ENCODE peak calls at places on chromosomes 11 and 22, in six cellular contexts. A is ovary, W is breast epithelium, S is spleen, D is testis, V is adrenal gland. Z is an unnamed sample. For H3K4me1 and H3K36me3, the result is how much of the 10 kb centered on the place peaks cover.

GRCh38 chr11:106786251-106786650 is 232.0 kb downstream of the GUCY1A2 start:
- DNase-seq in A (no peak), W (no peak), S (no peak), D (no peak), V (no peak), Z (no peak)

GRCh38 chr11:96424693-96425092 is 34.9 kb downstream of the JRKL start:
- DNase-seq in A (no peak), W (no peak), S (no peak), D (no peak), V (no peak), Z (no peak)

GRCh38 chr11:74307409-74307808 is 4.0 kb downstream of the P4HA3 start:
- DNase-seq in A (no peak), W (no peak), S (no peak), D (peak), V (peak), Z (peak)

GRCh38 chr11:313787-314547 is at the start of gene IFITM1:
- DNase-seq in A (no peak), W (no peak), S (peak), D (peak), V (no peak), Z (no peak)

GRCh38 chr11:27838674-27839073 is 138.4 kb upstream of the BDNF start:
- DNase-seq in A (no peak), W (no peak), S (no peak), D (no peak), V (no peak), Z (no peak)

GRCh38 chr11:88972210-88972609 is 93.6 kb downstream of the GRM5 start:
- DNase-seq in A (no peak), W (no peak), S (no peak), D (no peak), V (no peak), Z (no peak)

GRCh38 chr22:24006207-24006913 is 1.1 kb upstream of the GSTT4 start:
- DNase-seq in A (no peak), W (no peak), S (no peak), D (no peak), V (no peak), Z (no peak)

GRCh38 chr11:66866007-66866406 is 9.1 kb downstream of the LRFN4 start:
- DNase-seq in A (no peak), W (no peak), S (no peak), D (no peak), V (no peak), Z (no peak)

GRCh38 chr11:14567064-14567651 is 47.0 kb upstream of the PSMA1 start:
- DNase-seq in A (no peak), W (no peak), S (no peak), D (no peak), V (no peak), Z (no peak)

GRCh38 chr11:88175707-88176066 is 444 bp upstream of the RAB38 start:
- DNase-seq in A (no peak), W (no peak), S (no peak), D (peak), V (peak), Z (no peak)

GRCh38 chr11:79100093-79100704 is 340.6 kb downstream of the TENM4 start:
- DNase-seq in A (no peak), W (no peak), S (no peak), D (peak), V (peak), Z (peak)

GRCh38 chr11:118061401-118062125 is 15.3 kb upstream of the TMPRSS4 start:
- DNase-seq in A (no peak), W (peak), S (peak), D (no peak), V (no peak), Z (no peak)

GRCh38 chr11:119645018-119645417 is 84.0 kb downstream of the NECTIN1 start:
- DNase-seq in A (no peak), W (no peak), S (no peak), D (no peak), V (no peak), Z (no peak)

GRCh38 chr11:110525883-110526282 is 96.1 kb downstream of the FDX1 start:
- DNase-seq in A (no peak), W (no peak), S (no peak), D (peak), V (peak), Z (peak)

GRCh38 chr22:39901519-39902146 is 749 bp downstream of the GRAP2 start:
- DNase-seq in A (no peak), W (no peak), S (no peak), D (no peak), V (no peak), Z (no peak)

GRCh38 chr22:25837288-25837900 is 95.4 kb downstream of the MYO18B start:
- DNase-seq in A (no peak), W (no peak), S (no peak), D (no peak), V (no peak), Z (no peak)

GRCh38 chr11:46533396-46534110 is 60.3 kb downstream of the AMBRA1 start:
- DNase-seq in A (no peak), W (no peak), S (no peak), D (no peak), V (no peak), Z (no peak)

GRCh38 chr11:69654660-69655478 is 13.9 kb downstream of the CCND1 start:
- DNase-seq in A (peak), W (peak), S (no peak), D (no peak), V (no peak), Z (peak)

GRCh38 chr11:72100462-72100861 is 2.6 kb downstream of the LAMTOR1 start:
- DNase-seq in A (no peak), W (no peak), S (no peak), D (no peak), V (no peak), Z (no peak)

GRCh38 chr11:112555491-112556364 is 295.1 kb upstream of the PLET1 start:
- DNase-seq in A (peak), W (no peak), S (peak), D (peak), V (peak), Z (peak)

GRCh38 chr11:5690736-5691135 is 1.1 kb downstream of the TRIM22 start:
- DNase-seq in A (peak), W (no peak), S (no peak), D (peak), V (no peak), Z (no peak)

GRCh38 chr22:31046591-31047226 is 34.4 kb upstream of the SMTN start:
- DNase-seq in A (peak), W (no peak), S (peak), D (peak), V (peak), Z (peak)

GRCh38 chr22:48475661-48476345 is 1351.9 kb downstream of the BRD1 start:
- DNase-seq in A (no peak), W (peak), S (peak), D (no peak), V (no peak), Z (no peak)

GRCh38 chr22:24156146-24156914 is 25.0 kb upstream of the SUSD2 start:
- DNase-seq in A (peak), W (no peak), S (peak), D (peak), V (no peak), Z (peak)

GRCh38 chr11:210122-210802 is 2.8 kb downstream of the RIC8A start:
- DNase-seq in A (no peak), W (peak), S (no peak), D (peak), V (no peak), Z (no peak)

GRCh38 chr11:85721191-85721590 is 35.2 kb upstream of the CCDC89 start:
- DNase-seq in A (no peak), W (no peak), S (no peak), D (no peak), V (no peak), Z (no peak)

GRCh38 chr11:44007746-44008501 is 39.9 kb upstream of the ACCSL start:
- DNase-seq in A (no peak), W (no peak), S (no peak), D (peak), V (no peak), Z (no peak)

GRCh38 chr11:87778341-87778740 is 396.9 kb downstream of the RAB38 start:
- DNase-seq in A (no peak), W (no peak), S (no peak), D (peak), V (peak), Z (no peak)

GRCh38 chr22:36409911-36410756 is 22.4 kb upstream of the MYH9 start:
- DNase-seq in A (peak), W (peak), S (peak), D (peak), V (peak), Z (peak)

GRCh38 chr11:11980200-11980599 is 28.2 kb downstream of the DKK3 start:
- DNase-seq in A (no peak), W (no peak), S (no peak), D (no peak), V (no peak), Z (no peak)

GRCh38 chr11:11981840-11982239 is 26.6 kb downstream of the DKK3 start:
- DNase-seq in A (no peak), W (no peak), S (no peak), D (no peak), V (no peak), Z (no peak)

GRCh38 chr11:11981364-11981763 is 27.1 kb downstream of the DKK3 start:
- DNase-seq in A (no peak), W (no peak), S (no peak), D (no peak), V (no peak), Z (no peak)

GRCh38 chr11:11979487-11980117 is 28.8 kb downstream of the DKK3 start:
- DNase-seq in A (no peak), W (no peak), S (no peak), D (peak), V (no peak), Z (no peak)

GRCh38 chr11:11980841-11981308 is 27.6 kb downstream of the DKK3 start:
- DNase-seq in A (no peak), W (no peak), S (no peak), D (no peak), V (no peak), Z (no peak)
- H3K4me1 ChIP-seq in A (under half), W (under half), S (under half), D (under half), V (under half), Z (under half)

DNA sequence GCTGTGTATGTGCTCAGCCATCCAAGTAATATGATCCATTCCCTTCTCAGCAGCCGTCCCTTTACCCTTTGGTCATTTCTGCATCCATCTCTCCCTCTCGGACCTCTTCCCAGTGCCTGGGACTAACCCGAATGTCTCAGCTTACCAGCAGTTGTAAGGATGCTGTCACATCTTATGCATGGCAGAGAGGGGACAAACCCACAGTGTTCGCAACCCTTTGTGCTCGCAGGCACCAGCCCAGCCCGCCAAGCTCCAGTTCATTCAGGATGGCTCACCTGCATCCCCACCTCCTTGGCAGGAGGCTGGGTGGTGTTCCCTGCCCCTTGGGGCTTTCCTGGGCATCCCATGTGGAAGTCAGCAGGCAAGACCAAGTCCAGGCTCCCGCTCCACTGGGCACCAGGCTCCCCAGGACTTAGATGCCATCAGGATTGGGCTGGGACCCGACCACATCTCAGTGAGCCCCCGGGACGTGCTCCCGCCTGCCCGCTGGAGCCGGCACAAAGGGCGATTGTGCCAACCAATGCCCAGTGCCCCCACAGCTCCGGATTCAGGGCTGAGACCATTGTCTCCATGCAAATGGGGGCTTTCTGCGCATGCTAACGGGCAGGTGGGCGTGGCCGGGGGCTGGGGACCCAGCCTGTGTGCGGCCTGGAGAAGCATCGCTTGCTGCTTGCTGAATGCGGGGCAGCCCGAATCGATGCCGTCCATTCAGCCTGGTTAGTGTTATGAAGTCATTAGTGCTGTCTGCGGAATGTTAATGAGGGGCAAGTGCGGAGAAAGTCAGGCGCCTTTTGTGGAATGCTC is 108.6 kb downstream of the KCNQ1OT1 start:
- DNase-seq in A (peak), W (no peak), S (no peak), D (no peak), V (no peak), Z (no peak)
- TF ChIP-seq POLR2A in A (no peak), W (no peak), S (no peak), D (no peak), V (no peak), Z (no peak)

DNA sequence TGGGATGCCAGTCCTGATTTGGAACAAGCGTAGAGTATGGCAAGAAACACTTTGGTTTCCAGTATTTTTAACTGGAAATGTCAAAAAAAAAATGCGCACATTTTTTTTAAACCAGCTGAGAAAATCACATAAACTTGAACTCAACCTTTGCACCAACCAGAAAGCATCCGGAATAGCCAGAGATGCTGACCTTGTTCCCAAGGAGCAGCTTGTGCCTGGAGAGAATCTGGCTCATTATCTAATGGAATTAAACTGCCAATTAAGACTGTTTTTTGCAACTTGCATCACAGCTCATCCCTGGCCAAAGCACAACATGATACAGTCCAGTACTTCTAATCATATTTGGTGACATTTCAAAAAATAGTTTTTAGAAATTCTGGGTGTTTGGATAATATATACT is 8.4 kb upstream of the ETS1 start:
- DNase-seq in A (no peak), W (no peak), S (no peak), D (no peak), V (no peak), Z (no peak)
- H3K36me3 ChIP-seq in A (under half), W (under half), S (under half), D (under half), V (under half), Z (under half)

GRCh38 chr22:46362221-46362933 is 26.9 kb downstream of the TRMU start:
- DNase-seq in A (no peak), W (no peak), S (peak), D (no peak), V (no peak), Z (peak)
- H3K4me1 ChIP-seq in A (under half), W (under half), S (under half), D (under half), V (under half), Z (under half)